ENCODE peak calls at places on chromosome 13, in six cellular contexts. A, E, Q, I, C and T are unnamed samples.

GRCh38 chr13:95020298-95020987 is 280.8 kb downstream of the ABCC4 start:
- DNase-seq in A (no peak), E (no peak), Q (no peak), I (no peak), C (no peak), T (no peak)

GRCh38 chr13:36769545-36769944 is 49.5 kb upstream of the RFXAP start:
- DNase-seq in A (no peak), E (no peak), Q (no peak), I (no peak), C (no peak), T (peak)

GRCh38 chr13:76148374-76148773 is 512.2 kb downstream of the LMO7 start:
- DNase-seq in A (no peak), E (no peak), Q (no peak), I (no peak), C (no peak), T (no peak)

GRCh38 chr13:82467626-82468025 is 1414.6 kb downstream of the SLITRK1 start:
- DNase-seq in A (no peak), E (no peak), Q (no peak), I (no peak), C (no peak), T (no peak)

GRCh38 chr13:75876371-75877050 is 240.4 kb downstream of the LMO7 start:
- DNase-seq in A (peak), E (peak), Q (peak), I (peak), C (peak), T (peak)

GRCh38 chr13:74705438-74705837 is 571.2 kb upstream of the KLF12 start:
- DNase-seq in A (no peak), E (no peak), Q (no peak), I (no peak), C (no peak), T (no peak)

GRCh38 chr13:44142911-44143665 is 230.5 kb upstream of the SERP2 start:
- DNase-seq in A (peak), E (peak), Q (no peak), I (no peak), C (no peak), T (no peak)

GRCh38 chr13:75467009-75467728 is 14.8 kb downstream of the TBC1D4 start:
- DNase-seq in A (no peak), E (no peak), Q (no peak), I (no peak), C (peak), T (peak)

GRCh38 chr13:90846956-90847355 is 500.5 kb upstream of the MIR17HG start:
- DNase-seq in A (no peak), E (no peak), Q (no peak), I (peak), C (no peak), T (no peak)

GRCh38 chr13:30908416-30908980 is 2.4 kb downstream of the MEDAG start:
- DNase-seq in A (no peak), E (no peak), Q (no peak), I (peak), C (no peak), T (no peak)

GRCh38 chr13:19737844-19738557 is 44.7 kb downstream of the PSPC1 start:
- DNase-seq in A (no peak), E (no peak), Q (no peak), I (no peak), C (no peak), T (no peak)

GRCh38 chr13:33509642-33510229 is 224.2 kb upstream of the STARD13 start:
- DNase-seq in A (no peak), E (no peak), Q (no peak), I (no peak), C (no peak), T (peak)

GRCh38 chr13:55937180-55937579 is 1203.5 kb upstream of the PRR20A start:
- DNase-seq in A (no peak), E (no peak), Q (no peak), I (no peak), C (no peak), T (no peak)

GRCh38 chr13:106491928-106492327 is 43.5 kb downstream of the EFNB2 start:
- DNase-seq in A (no peak), E (no peak), Q (no peak), I (no peak), C (no peak), T (no peak)

GRCh38 chr13:28067526-28067925 is 32.9 kb downstream of the FLT3 start:
- DNase-seq in A (no peak), E (no peak), Q (no peak), I (no peak), C (no peak), T (no peak)

GRCh38 chr13:98490866-98491265 is 86.0 kb downstream of the STK24 start:
- DNase-seq in A (no peak), E (no peak), Q (no peak), I (no peak), C (no peak), T (no peak)

GRCh38 chr13:102877285-102877684 is 31.5 kb downstream of the ERCC5 start:
- DNase-seq in A (no peak), E (no peak), Q (no peak), I (no peak), C (peak), T (no peak)

DNA sequence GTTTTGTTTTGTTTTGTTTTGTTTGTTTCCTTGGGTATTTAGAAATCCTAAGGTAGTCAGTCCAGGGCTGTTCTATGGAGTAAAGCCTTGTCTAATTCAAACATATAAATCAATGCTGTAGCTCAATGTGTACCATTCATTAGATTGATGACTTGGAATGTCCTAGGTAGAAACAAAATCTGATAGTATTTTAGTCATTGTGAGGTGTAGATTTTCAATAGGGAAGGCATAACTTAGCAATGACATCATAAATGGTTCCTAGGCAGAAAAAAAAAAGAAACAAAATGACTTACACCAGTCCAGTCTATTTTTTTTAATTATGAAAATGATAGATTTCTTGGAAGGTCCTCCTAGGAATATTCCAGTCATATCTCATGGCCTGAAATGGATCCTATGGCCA is 189.9 kb downstream of the SPRY2 start:
- DNase-seq in A (no peak), E (no peak), Q (no peak), I (no peak), C (no peak), T (no peak)
- TF ChIP-seq JUND in A (no peak), E (no peak), Q (no peak), I (peak), C (no peak), T (no peak)

GRCh38 chr13:42328672-42329071 is 56.7 kb downstream of the AKAP11 start:
- DNase-seq in A (no peak), E (no peak), Q (no peak), I (no peak), C (no peak), T (no peak)
- TF ChIP-seq JUND in A (no peak), E (no peak), Q (no peak), I (no peak), C (no peak), T (no peak)

DNA sequence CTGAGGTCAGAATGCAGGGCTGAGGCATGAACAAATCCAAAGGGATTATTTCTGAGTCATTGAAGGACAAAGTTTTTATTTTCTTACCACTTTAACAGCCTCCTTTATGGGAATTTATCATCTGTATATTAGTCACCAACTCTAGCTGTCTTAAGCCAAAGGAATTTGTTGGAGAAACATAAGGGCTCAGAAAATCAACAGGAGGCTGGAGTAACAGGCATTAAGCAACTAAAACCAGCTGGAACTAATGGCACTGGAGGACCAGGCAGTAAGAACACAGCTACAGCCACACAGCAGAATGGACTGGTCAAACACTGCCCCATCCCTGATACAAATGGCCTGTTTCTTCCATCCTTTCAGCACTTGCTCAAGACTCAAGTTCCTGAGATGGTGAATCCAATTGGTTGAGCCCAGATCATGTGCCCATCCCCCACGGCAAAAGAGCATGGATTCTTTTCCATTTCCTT is 157.2 kb upstream of the FNDC3A start:
- DNase-seq in A (no peak), E (no peak), Q (no peak), I (no peak), C (no peak), T (no peak)
- TF ChIP-seq JUND in A (no peak), E (no peak), Q (no peak), I (peak), C (no peak), T (no peak)

DNA sequence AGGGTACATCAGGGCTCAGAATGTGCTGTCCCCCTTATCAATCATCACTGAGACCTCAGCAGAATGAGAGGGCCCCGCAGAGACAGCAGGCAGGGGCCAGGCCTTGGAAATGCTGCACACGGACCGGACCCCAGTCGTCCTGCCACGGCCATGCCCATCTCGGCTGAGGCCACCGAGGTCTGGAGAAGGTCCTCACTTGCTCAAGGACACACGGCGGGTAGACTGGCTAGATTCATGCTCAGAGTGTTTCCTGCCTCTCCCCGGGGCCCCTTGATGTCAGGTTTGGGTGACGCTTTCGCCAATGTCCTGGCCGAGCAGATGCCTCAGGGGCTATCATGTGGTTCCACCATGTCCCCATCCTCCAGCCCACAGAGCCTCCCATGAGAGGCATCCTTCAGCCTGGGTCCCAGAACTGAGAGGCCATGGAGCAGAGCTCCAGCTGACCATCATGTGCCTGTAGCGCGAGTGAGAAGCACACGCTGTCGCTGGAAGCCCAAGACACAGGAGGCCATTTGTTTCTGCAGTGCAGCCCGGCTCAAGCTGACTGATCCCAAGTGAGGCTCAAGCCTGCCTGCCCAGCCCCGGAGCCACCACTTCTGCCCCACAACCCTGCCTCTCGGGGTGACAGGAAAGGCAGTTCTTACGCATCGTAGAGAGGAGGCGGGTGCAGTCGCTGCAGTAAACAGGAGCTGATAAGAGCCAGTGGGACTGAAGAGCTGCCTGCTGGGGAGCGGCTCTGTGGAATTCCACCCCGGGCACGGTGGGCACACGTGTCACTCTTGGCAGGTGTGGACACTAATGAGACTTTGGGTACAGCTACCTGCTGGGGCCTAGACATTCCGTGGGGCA is 53.9 kb upstream of the GAS6 start:
- DNase-seq in A (no peak), E (no peak), Q (no peak), I (no peak), C (no peak), T (no peak)
- TF ChIP-seq JUND in A (no peak), E (no peak), Q (no peak), I (no peak), C (no peak), T (no peak)

GRCh38 chr13:100300708-100301107 is 211.8 kb downstream of the PCCA start:
- DNase-seq in A (no peak), E (no peak), Q (no peak), I (no peak), C (no peak), T (no peak)
- TF ChIP-seq JUND in A (no peak), E (no peak), Q (no peak), I (no peak), C (no peak), T (no peak)

DNA sequence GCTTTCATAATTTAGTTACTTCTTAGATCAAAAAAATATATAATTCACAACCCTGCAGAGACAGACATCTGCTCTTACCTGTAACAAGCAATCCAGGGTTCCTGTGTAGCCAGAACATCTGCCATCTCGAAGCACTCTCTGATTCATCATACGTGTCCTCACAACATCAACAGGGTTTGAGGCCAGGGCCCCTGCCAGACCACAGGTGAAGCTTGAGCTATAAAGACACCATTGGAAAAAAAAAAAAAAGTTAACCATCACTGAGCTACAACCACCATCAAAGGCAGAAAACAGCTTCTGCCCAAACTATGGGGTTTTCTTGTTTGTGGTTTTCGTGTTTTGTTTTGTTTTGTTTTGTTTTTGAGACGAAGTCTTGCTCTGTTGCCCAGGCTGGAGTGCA is 19.3 kb downstream of the SLC25A30 start:
- DNase-seq in A (no peak), E (no peak), Q (no peak), I (no peak), C (no peak), T (no peak)
- TF ChIP-seq JUND in A (no peak), E (no peak), Q (no peak), I (no peak), C (no peak), T (no peak)